ENCODE peak calls at places on chromosomes 2 and 18, in seven cellular contexts. One of them, this sample, is unnamed.
A peak's percentile ranks its signal among the peaks of the same experiment; 100 is the strongest.

GRCh38 chr2:167962436-167963226 is 284.8 kb downstream of the STK39 start:
- DNase-seq in GM13977: no peak
- DNase-seq in fibroblast of mammary gland: no peak
- DNase-seq in AG09319: no peak
- DNase-seq in fibroblast of pulmonary artery: no peak
- DNase-seq in GM13976: no peak
- DNase-seq in Calu3: no peak
- DNase-seq in this sample: no peak

GRCh38 chr2:72147971-72148369 is 308 bp upstream of the CYP26B1 start:
- DNase-seq in fibroblast of mammary gland: no peak
- DNase-seq in fibroblast of pulmonary artery: no peak
- DNase-seq in Calu3: no peak
- DNase-seq in AG09319: no peak
- DNase-seq in GM13976: no peak
- DNase-seq in GM13977: peak; percentile 39
- DNase-seq in this sample: no peak

GRCh38 chr2:164898475-164898874 is 56.9 kb downstream of the SLC38A11 start:
- DNase-seq in GM13977: no peak
- DNase-seq in AG09319: no peak
- DNase-seq in Calu3: peak; percentile 40
- DNase-seq in fibroblast of pulmonary artery: peak; percentile 84
- DNase-seq in fibroblast of mammary gland: peak; percentile 48
- DNase-seq in GM13976: no peak
- DNase-seq in this sample: no peak

GRCh38 chr2:48423376-48423775 is 106.6 kb upstream of the STON1 start:
- DNase-seq in GM13977: no peak
- DNase-seq in fibroblast of pulmonary artery: peak; percentile 76
- DNase-seq in GM13976: no peak
- DNase-seq in fibroblast of mammary gland: peak; percentile 95
- DNase-seq in AG09319: peak; percentile 24
- DNase-seq in Calu3: no peak
- DNase-seq in this sample: no peak

GRCh38 chr2:40041983-40042382 is 262.9 kb upstream of the THUMPD2 start:
- DNase-seq in AG09319: peak; percentile 36
- DNase-seq in Calu3: peak; percentile 18
- DNase-seq in fibroblast of mammary gland: peak; percentile 93
- DNase-seq in GM13976: no peak
- DNase-seq in fibroblast of pulmonary artery: peak; percentile 83
- DNase-seq in GM13977: no peak
- DNase-seq in this sample: peak; percentile 56

GRCh38 chr2:70357076-70358071 is 55.5 kb upstream of the FAM136A start:
- DNase-seq in GM13976: no peak
- DNase-seq in GM13977: no peak
- DNase-seq in fibroblast of mammary gland: no peak
- DNase-seq in fibroblast of pulmonary artery: peak; percentile 11
- DNase-seq in AG09319: no peak
- DNase-seq in Calu3: no peak
- DNase-seq in this sample: no peak

GRCh38 chr2:47058061-47058931 is 96.8 kb downstream of the STPG4 start:
- DNase-seq in AG09319: peak; percentile 60
- DNase-seq in GM13976: no peak
- DNase-seq in Calu3: no peak
- DNase-seq in fibroblast of pulmonary artery: peak; percentile 86
- DNase-seq in fibroblast of mammary gland: peak; percentile 92
- DNase-seq in GM13977: no peak
- DNase-seq in this sample: no peak

GRCh38 chr2:118987886-118988285 is 45.9 kb downstream of the MARCO start:
- DNase-seq in fibroblast of pulmonary artery: no peak
- DNase-seq in GM13976: no peak
- DNase-seq in fibroblast of mammary gland: no peak
- DNase-seq in GM13977: no peak
- DNase-seq in Calu3: no peak
- DNase-seq in AG09319: no peak
- DNase-seq in this sample: no peak

GRCh38 chr2:161898633-161899032 is 175.4 kb downstream of the DPP4 start:
- DNase-seq in GM13977: no peak
- DNase-seq in GM13976: no peak
- DNase-seq in fibroblast of mammary gland: no peak
- DNase-seq in AG09319: no peak
- DNase-seq in fibroblast of pulmonary artery: no peak
- DNase-seq in Calu3: no peak
- DNase-seq in this sample: no peak

GRCh38 chr2:38432827-38433606 is 55.9 kb upstream of the ATL2 start:
- DNase-seq in GM13976: no peak
- DNase-seq in GM13977: no peak
- DNase-seq in AG09319: no peak
- DNase-seq in fibroblast of mammary gland: no peak
- DNase-seq in Calu3: no peak
- DNase-seq in fibroblast of pulmonary artery: peak; percentile 4
- DNase-seq in this sample: no peak

GRCh38 chr2:24175631-24176030 is 778 bp downstream of the FAM228A start:
- DNase-seq in fibroblast of pulmonary artery: peak; percentile 4
- DNase-seq in fibroblast of mammary gland: no peak
- DNase-seq in GM13977: no peak
- DNase-seq in GM13976: no peak
- DNase-seq in Calu3: no peak
- DNase-seq in AG09319: no peak
- DNase-seq in this sample: no peak

GRCh38 chr2:108623616-108624015 is 89.3 kb downstream of the LIMS1 start:
- DNase-seq in GM13977: no peak
- DNase-seq in fibroblast of mammary gland: no peak
- DNase-seq in fibroblast of pulmonary artery: no peak
- DNase-seq in GM13976: no peak
- DNase-seq in AG09319: no peak
- DNase-seq in Calu3: no peak
- DNase-seq in this sample: no peak

GRCh38 chr2:11168488-11168887 is 13.2 kb downstream of the SLC66A3 start:
- DNase-seq in fibroblast of mammary gland: no peak
- DNase-seq in AG09319: no peak
- DNase-seq in Calu3: no peak
- DNase-seq in fibroblast of pulmonary artery: no peak
- DNase-seq in GM13977: no peak
- DNase-seq in GM13976: no peak
- DNase-seq in this sample: peak; percentile 45

GRCh38 chr18:22703883-22704626 is 229.1 kb upstream of the RBBP8 start:
- DNase-seq in Calu3: peak; percentile 43
- DNase-seq in AG09319: no peak
- DNase-seq in GM13976: peak; percentile 75
- DNase-seq in GM13977: peak; percentile 70
- DNase-seq in fibroblast of pulmonary artery: peak; percentile 69
- DNase-seq in fibroblast of mammary gland: peak; percentile 70
- DNase-seq in this sample: peak; percentile 31

GRCh38 chr2:238059505-238059904 is 1.3 kb upstream of the SCLY start:
- DNase-seq in AG09319: no peak
- DNase-seq in GM13977: no peak
- DNase-seq in fibroblast of pulmonary artery: no peak
- DNase-seq in fibroblast of mammary gland: no peak
- DNase-seq in GM13976: no peak
- DNase-seq in Calu3: no peak
- DNase-seq in this sample: no peak

GRCh38 chr18:12500986-12501385 is 93.3 kb downstream of the PRELID3A start:
- DNase-seq in Calu3: no peak
- DNase-seq in GM13977: no peak
- DNase-seq in AG09319: no peak
- DNase-seq in GM13976: no peak
- DNase-seq in fibroblast of pulmonary artery: no peak
- DNase-seq in fibroblast of mammary gland: no peak
- DNase-seq in this sample: no peak

GRCh38 chr2:119264781-119265692 is 41.4 kb downstream of the STEAP3 start:
- DNase-seq in GM13976: peak; percentile 81
- DNase-seq in Calu3: peak; percentile 67
- DNase-seq in fibroblast of mammary gland: peak; percentile 47
- DNase-seq in AG09319: no peak
- DNase-seq in GM13977: peak; percentile 76
- DNase-seq in fibroblast of pulmonary artery: peak; percentile 68
- DNase-seq in this sample: no peak

GRCh38 chr2:54088191-54088634 is 27.2 kb upstream of the ACYP2 start:
- DNase-seq in Calu3: no peak
- DNase-seq in GM13976: no peak
- DNase-seq in AG09319: no peak
- DNase-seq in GM13977: no peak
- DNase-seq in fibroblast of pulmonary artery: no peak
- DNase-seq in fibroblast of mammary gland: peak; percentile 47
- DNase-seq in this sample: no peak

GRCh38 chr2:223076573-223076972 is 24.6 kb downstream of the KCNE4 start:
- DNase-seq in AG09319: no peak
- DNase-seq in fibroblast of mammary gland: peak; percentile 31
- DNase-seq in fibroblast of pulmonary artery: peak; percentile 59
- DNase-seq in Calu3: no peak
- DNase-seq in GM13977: no peak
- DNase-seq in GM13976: no peak
- DNase-seq in this sample: peak; percentile 67

GRCh38 chr2:203327582-203327917 is 644 bp upstream of the ABI2 start:
- DNase-seq in fibroblast of pulmonary artery: no peak
- DNase-seq in GM13976: no peak
- DNase-seq in AG09319: no peak
- DNase-seq in GM13977: no peak
- DNase-seq in Calu3: no peak
- DNase-seq in fibroblast of mammary gland: no peak
- DNase-seq in this sample: no peak

GRCh38 chr2:32641180-32641579 is 13.3 kb downstream of the TTC27 start:
- DNase-seq in GM13976: no peak
- DNase-seq in Calu3: no peak
- DNase-seq in AG09319: no peak
- DNase-seq in GM13977: no peak
- DNase-seq in fibroblast of mammary gland: no peak
- DNase-seq in fibroblast of pulmonary artery: no peak
- DNase-seq in this sample: no peak

GRCh38 chr2:237592425-237592980 is 2.0 kb upstream of the RAB17 start:
- DNase-seq in GM13976: no peak
- DNase-seq in AG09319: no peak
- DNase-seq in GM13977: no peak
- DNase-seq in fibroblast of mammary gland: no peak
- DNase-seq in Calu3: no peak
- DNase-seq in fibroblast of pulmonary artery: no peak
- DNase-seq in this sample: no peak

GRCh38 chr2:101175991-101176390 is 24.8 kb upstream of the TBC1D8 start:
- DNase-seq in fibroblast of pulmonary artery: peak; percentile 63
- DNase-seq in GM13977: no peak
- DNase-seq in fibroblast of mammary gland: peak; percentile 27
- DNase-seq in GM13976: no peak
- DNase-seq in AG09319: no peak
- DNase-seq in Calu3: peak; percentile 33
- DNase-seq in this sample: no peak

GRCh38 chr2:112831380-112831930 is 5.1 kb downstream of the IL1B start:
- DNase-seq in AG09319: no peak
- DNase-seq in GM13976: no peak
- DNase-seq in fibroblast of mammary gland: no peak
- DNase-seq in fibroblast of pulmonary artery: peak; percentile 52
- DNase-seq in Calu3: no peak
- DNase-seq in GM13977: no peak
- DNase-seq in this sample: no peak

GRCh38 chr2:180776924-180777323 is 203.5 kb upstream of the UBE2E3 start:
- DNase-seq in GM13976: no peak
- DNase-seq in AG09319: no peak
- DNase-seq in Calu3: no peak
- DNase-seq in GM13977: no peak
- DNase-seq in fibroblast of mammary gland: no peak
- DNase-seq in fibroblast of pulmonary artery: peak; percentile 20
- DNase-seq in this sample: peak; percentile 48

GRCh38 chr2:170845343-170845742 is 28.7 kb downstream of the GAD1 start:
- DNase-seq in AG09319: no peak
- DNase-seq in GM13977: no peak
- DNase-seq in fibroblast of pulmonary artery: no peak
- DNase-seq in fibroblast of mammary gland: no peak
- DNase-seq in Calu3: no peak
- DNase-seq in GM13976: no peak
- DNase-seq in this sample: no peak

GRCh38 chr18:50044402-50044801 is 150.5 kb downstream of the MYO5B start:
- DNase-seq in fibroblast of mammary gland: no peak
- DNase-seq in fibroblast of pulmonary artery: no peak
- DNase-seq in Calu3: peak; percentile 18
- DNase-seq in GM13976: no peak
- DNase-seq in AG09319: no peak
- DNase-seq in GM13977: no peak
- DNase-seq in this sample: no peak
- TF ChIP-seq CTCF in fibroblast of mammary gland: no peak
- TF ChIP-seq CTCF in fibroblast of pulmonary artery: no peak
- TF ChIP-seq CTCF in Calu3: no peak
- TF ChIP-seq CTCF in GM13976: no peak
- TF ChIP-seq CTCF in AG09319: no peak
- TF ChIP-seq CTCF in GM13977: no peak
- TF ChIP-seq CTCF in this sample: no peak

GRCh38 chr2:239308696-239309397 is 92.0 kb downstream of the HDAC4 start:
- DNase-seq in GM13976: no peak
- DNase-seq in fibroblast of mammary gland: peak; percentile 80
- DNase-seq in GM13977: no peak
- DNase-seq in fibroblast of pulmonary artery: peak; percentile 57
- DNase-seq in Calu3: no peak
- DNase-seq in AG09319: peak; percentile 49
- DNase-seq in this sample: no peak
- TF ChIP-seq CTCF in GM13976: no peak
- TF ChIP-seq CTCF in fibroblast of mammary gland: peak; percentile 11
- TF ChIP-seq CTCF in GM13977: no peak
- TF ChIP-seq CTCF in fibroblast of pulmonary artery: peak; percentile 13
- TF ChIP-seq CTCF in Calu3: no peak
- TF ChIP-seq CTCF in AG09319: peak; percentile 22
- TF ChIP-seq CTCF in this sample: no peak

GRCh38 chr2:30115141-30115980 is 31.4 kb upstream of the YPEL5 start:
- DNase-seq in GM13977: peak; percentile 67
- DNase-seq in fibroblast of pulmonary artery: peak; percentile 84
- DNase-seq in GM13976: peak; percentile 75
- DNase-seq in AG09319: peak; percentile 61
- DNase-seq in fibroblast of mammary gland: peak; percentile 85
- DNase-seq in Calu3: peak; percentile 85
- DNase-seq in this sample: peak; percentile 75

GRCh38 chr2:30110773-30111172 is 36.0 kb upstream of the YPEL5 start:
- DNase-seq in AG09319: no peak
- DNase-seq in Calu3: no peak
- DNase-seq in fibroblast of pulmonary artery: no peak
- DNase-seq in GM13977: no peak
- DNase-seq in GM13976: no peak
- DNase-seq in fibroblast of mammary gland: peak; percentile 34
- DNase-seq in this sample: no peak

GRCh38 chr2:30113617-30114293 is 33.1 kb upstream of the YPEL5 start:
- DNase-seq in fibroblast of pulmonary artery: peak; percentile 73
- DNase-seq in GM13976: no peak
- DNase-seq in GM13977: no peak
- DNase-seq in fibroblast of mammary gland: peak; percentile 92
- DNase-seq in AG09319: peak; percentile 52
- DNase-seq in Calu3: no peak
- DNase-seq in this sample: peak; percentile 61

DNA sequence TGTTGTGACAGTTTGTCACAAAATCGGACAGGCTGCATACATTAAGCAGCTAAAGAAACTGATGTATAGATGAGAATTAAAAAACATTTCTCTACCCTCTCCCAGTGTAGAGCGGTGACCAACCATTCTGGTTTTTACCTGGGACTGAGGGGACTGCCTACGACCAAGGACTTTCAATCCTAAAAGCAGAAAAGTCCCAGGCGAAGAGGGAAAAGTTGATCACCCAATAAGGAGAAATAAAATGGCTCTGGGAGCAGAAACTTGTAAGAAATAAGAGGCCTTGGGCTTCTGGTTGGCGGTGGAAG is 30.9 kb upstream of the YPEL5 start:
- DNase-seq in GM13976: no peak
- DNase-seq in GM13977: no peak
- DNase-seq in fibroblast of pulmonary artery: no peak
- DNase-seq in AG09319: no peak
- DNase-seq in Calu3: no peak
- DNase-seq in fibroblast of mammary gland: no peak
- DNase-seq in this sample: no peak
- TF ChIP-seq CTCF in GM13976: no peak
- TF ChIP-seq CTCF in GM13977: no peak
- TF ChIP-seq CTCF in fibroblast of pulmonary artery: no peak
- TF ChIP-seq CTCF in AG09319: no peak
- TF ChIP-seq CTCF in Calu3: no peak
- TF ChIP-seq CTCF in fibroblast of mammary gland: no peak
- TF ChIP-seq CTCF in this sample: no peak

GRCh38 chr2:239751719-239752355 is 273.3 kb downstream of the NDUFA10 start:
- DNase-seq in fibroblast of mammary gland: no peak
- DNase-seq in fibroblast of pulmonary artery: no peak
- DNase-seq in AG09319: no peak
- DNase-seq in GM13977: no peak
- DNase-seq in GM13976: no peak
- DNase-seq in Calu3: no peak
- DNase-seq in this sample: no peak
- TF ChIP-seq CTCF in fibroblast of mammary gland: no peak
- TF ChIP-seq CTCF in fibroblast of pulmonary artery: no peak
- TF ChIP-seq CTCF in AG09319: no peak
- TF ChIP-seq CTCF in GM13977: no peak
- TF ChIP-seq CTCF in GM13976: no peak
- TF ChIP-seq CTCF in Calu3: no peak
- TF ChIP-seq CTCF in this sample: no peak

This sample was measured in astrocyte of the cerebellum.